ENCODE peak calls at places on chromosome 3, in six cellular contexts. W is DMS79 treated with DMSO at 0.1 percent for 48 hours; E is CD8-positive, alpha-beta memory T cell; C is memory B cell; V is NCI-H226; Z is NCI-H82. R is an unnamed sample.

GRCh38 chr3:160756907-160757623 is 1.0 kb downstream of the PPM1L start:
- DNase-seq in E (no peak), W (peak), C (no peak), V (no peak), Z (peak), R (peak)

GRCh38 chr3:169327969-169328368 is 335.5 kb downstream of the MECOM start:
- DNase-seq in W (no peak), V (no peak), Z (no peak), C (no peak), E (no peak), R (no peak)

GRCh38 chr3:61250784-61251173 is 473 bp downstream of the FHIT start:
- DNase-seq in W (no peak), C (peak), Z (peak), V (no peak), E (no peak), R (peak)

GRCh38 chr3:110814170-110815007 is 257.2 kb upstream of the NECTIN3 start:
- DNase-seq in W (no peak), V (peak), Z (no peak), E (peak), C (no peak), R (no peak)

GRCh38 chr3:8854656-8855055 is 85.2 kb upstream of the OXTR start:
- DNase-seq in E (no peak), C (no peak), V (peak), W (no peak), Z (no peak), R (no peak)

GRCh38 chr3:177578488-177578887 is 381.2 kb upstream of the TBL1XR1 start:
- DNase-seq in Z (no peak), V (no peak), W (no peak), E (no peak), C (no peak), R (no peak)

GRCh38 chr3:165193392-165194268 is 2.6 kb downstream of the SLITRK3 start:
- DNase-seq in C (no peak), V (no peak), W (no peak), E (no peak), Z (peak), R (no peak)

GRCh38 chr3:105676621-105677300 is 192.1 kb downstream of the CBLB start:
- DNase-seq in C (no peak), V (no peak), Z (no peak), W (no peak), E (no peak), R (no peak)

GRCh38 chr3:86954226-86954625 is 36.7 kb downstream of the VGLL3 start:
- DNase-seq in V (peak), E (no peak), C (no peak), Z (no peak), W (no peak), R (no peak)

GRCh38 chr3:16085884-16086608 is 88.4 kb upstream of the GALNT15 start:
- DNase-seq in V (no peak), Z (no peak), W (no peak), E (no peak), C (no peak), R (no peak)

GRCh38 chr3:67601385-67601784 is 53.0 kb downstream of the SUCLG2 start:
- DNase-seq in W (no peak), C (no peak), Z (no peak), E (no peak), V (no peak), R (no peak)

GRCh38 chr3:185824051-185824466 is 783 bp downstream of the IGF2BP2 start:
- DNase-seq in W (no peak), C (peak), V (no peak), Z (peak), E (no peak), R (no peak)

GRCh38 chr3:32990116-32990515 is 38.7 kb downstream of the CCR4 start:
- DNase-seq in V (no peak), C (no peak), W (no peak), Z (no peak), E (no peak), R (no peak)

GRCh38 chr3:143328459-143328858 is 208.9 kb downstream of the CHST2 start:
- DNase-seq in Z (peak), E (no peak), V (no peak), C (no peak), W (no peak), R (no peak)

GRCh38 chr3:167762296-167762695 is 26.8 kb downstream of the SERPINI1 start:
- DNase-seq in C (no peak), Z (peak), E (no peak), W (no peak), V (no peak), R (no peak)

GRCh38 chr3:149411583-149411982 is 34.1 kb upstream of the TM4SF1 start:
- DNase-seq in V (no peak), W (no peak), C (no peak), Z (no peak), E (no peak), R (no peak)

GRCh38 chr3:139537325-139537724 is 2.2 kb downstream of the RBP1 start:
- DNase-seq in E (no peak), V (peak), C (no peak), W (peak), Z (peak), R (no peak)

GRCh38 chr3:122948398-122948797 is 79.2 kb downstream of the SEMA5B start:
- DNase-seq in E (no peak), C (no peak), W (no peak), Z (peak), V (no peak), R (no peak)

GRCh38 chr3:78101363-78101762 is 1061.5 kb downstream of the ROBO2 start:
- DNase-seq in W (no peak), V (peak), C (no peak), E (no peak), Z (no peak), R (no peak)

GRCh38 chr3:69197455-69197854 is 75.1 kb upstream of the LMOD3 start:
- DNase-seq in V (no peak), W (no peak), E (no peak), Z (no peak), C (no peak), R (no peak)

GRCh38 chr3:30122359-30122758 is 484.0 kb upstream of the TGFBR2 start:
- DNase-seq in C (no peak), W (no peak), E (no peak), V (no peak), Z (no peak), R (no peak)